ENCODE peak calls at places on chromosomes 2 and 18, in six cellular contexts. D is GM12878, C is A549, O is HepG2, Z is endothelial cell of umbilical vein, P is K562. H is an unnamed sample.

GRCh38 chr2:199589303-199589702 is 131.6 kb upstream of the SATB2 start:
- DNase-seq in D (no peak), C (no peak), O (no peak), Z (no peak), P (no peak), H (no peak)

GRCh38 chr18:60596928-60597327 is 224.4 kb upstream of the MC4R start:
- DNase-seq in C (no peak), P (no peak), Z (no peak), D (no peak), O (no peak), H (no peak)

GRCh38 chr2:168160897-168161296 is 86.5 kb downstream of the STK39 start:
- DNase-seq in O (peak), D (no peak), Z (no peak), C (peak), P (peak), H (peak)

GRCh38 chr2:34103437-34103836 is 504.3 kb upstream of the FAM98A start:
- DNase-seq in D (no peak), Z (no peak), C (no peak), P (no peak), O (no peak), H (no peak)

GRCh38 chr2:213733893-213734292 is 449.6 kb downstream of the SPAG16 start:
- DNase-seq in O (no peak), D (peak), C (no peak), P (no peak), Z (no peak), H (no peak)

GRCh38 chr2:232533944-232534710 is 5.4 kb upstream of the CHRNG start:
- DNase-seq in P (no peak), D (no peak), O (no peak), C (no peak), Z (no peak), H (no peak)

GRCh38 chr2:195687320-195688086 is 30.5 kb downstream of the SLC39A10 start:
- DNase-seq in D (peak), Z (no peak), P (no peak), O (no peak), C (no peak), H (no peak)

GRCh38 chr2:169366066-169366465 is 3.7 kb upstream of the LRP2 start:
- DNase-seq in O (no peak), D (no peak), Z (no peak), P (no peak), C (no peak), H (no peak)

GRCh38 chr18:28855524-28855923 is 678.6 kb upstream of the CDH2 start:
- DNase-seq in O (no peak), C (peak), D (no peak), Z (no peak), P (no peak), H (no peak)

GRCh38 chr2:238730001-238730669 is 117.8 kb upstream of the TWIST2 start:
- DNase-seq in O (no peak), C (no peak), D (no peak), Z (no peak), P (no peak), H (no peak)

GRCh38 chr2:118269408-118270051 is 181.3 kb downstream of the INSIG2 start:
- DNase-seq in C (peak), O (peak), D (no peak), Z (no peak), P (peak), H (peak)

GRCh38 chr18:74652392-74652988 is 54.8 kb downstream of the ZNF407 start:
- DNase-seq in P (peak), Z (peak), C (peak), O (peak), D (no peak), H (peak)

GRCh38 chr18:69490813-69491212 is 90.1 kb downstream of the DOK6 start:
- DNase-seq in P (no peak), C (no peak), D (no peak), O (no peak), Z (peak), H (no peak)

GRCh38 chr2:196284033-196284844 is 112.9 kb upstream of the STK17B start:
- DNase-seq in C (no peak), D (no peak), O (no peak), P (no peak), Z (peak), H (no peak)

GRCh38 chr18:35386600-35387366 is 9.6 kb upstream of the ZNF396 start:
- DNase-seq in D (no peak), Z (peak), P (peak), O (peak), C (peak), H (peak)

GRCh38 chr18:21896732-21897336 is 156.2 kb downstream of the MIB1 start:
- DNase-seq in O (no peak), P (peak), D (no peak), Z (no peak), C (no peak), H (no peak)

GRCh38 chr18:80159713-80160636 is 50.9 kb downstream of the ADNP2 start:
- DNase-seq in Z (peak), D (no peak), P (no peak), O (no peak), C (no peak), H (peak)
- H3K4me3 ChIP-seq in Z (no peak), D (no peak), P (no peak), O (no peak), C (no peak), H (no peak)

DNA sequence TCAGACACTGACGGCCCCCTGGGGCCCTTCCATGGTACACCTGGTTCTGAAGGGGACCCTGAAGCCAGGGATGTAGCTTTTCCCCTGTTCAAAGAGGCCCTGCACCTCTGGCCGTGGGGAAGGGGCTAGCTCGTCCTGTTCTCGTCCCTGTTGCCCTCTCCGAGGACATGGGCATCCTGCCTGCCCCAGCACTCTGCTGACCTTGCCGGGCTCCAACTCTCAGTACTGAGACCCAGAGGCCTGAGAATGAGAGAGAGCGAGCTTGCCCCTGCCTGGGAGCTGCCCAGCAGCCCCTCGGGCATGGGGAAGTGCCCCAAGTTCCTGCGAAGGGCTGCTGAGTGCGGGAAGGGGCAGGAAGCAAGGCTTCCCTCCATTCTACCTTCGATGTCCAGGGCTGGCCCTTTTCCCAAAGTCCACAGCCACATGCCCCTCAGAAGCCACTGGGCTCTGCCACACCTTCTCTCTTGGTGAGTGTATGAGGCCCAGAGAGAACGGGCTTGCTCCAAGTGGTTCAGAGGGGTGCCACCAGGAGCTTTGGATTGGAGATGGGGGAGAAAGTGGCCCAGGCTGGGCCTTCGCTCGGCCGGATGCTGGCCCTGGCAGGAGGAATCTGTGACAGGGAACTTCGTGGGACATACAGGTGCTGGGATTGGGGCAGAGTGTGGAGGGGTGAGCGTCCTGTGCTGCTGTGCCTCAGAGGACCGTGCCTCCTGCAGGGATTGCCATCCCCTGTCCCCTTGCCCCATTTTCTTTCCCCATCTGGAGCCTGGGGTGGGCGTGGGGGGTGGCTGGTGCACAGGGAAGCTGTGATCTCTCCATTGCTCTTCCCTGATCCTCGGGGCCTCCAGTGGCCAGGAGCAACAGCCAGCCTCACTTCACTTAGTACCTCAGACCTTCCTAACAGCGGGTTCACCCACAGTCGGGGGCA is 50.8 kb downstream of the KCNIP3 start:
- DNase-seq in Z (no peak), P (no peak), D (no peak), O (no peak), C (no peak), H (no peak)
- TF ChIP-seq MYC in Z (no peak), P (no peak), D (no peak), O (no peak), C (no peak), H (no peak)

DNA sequence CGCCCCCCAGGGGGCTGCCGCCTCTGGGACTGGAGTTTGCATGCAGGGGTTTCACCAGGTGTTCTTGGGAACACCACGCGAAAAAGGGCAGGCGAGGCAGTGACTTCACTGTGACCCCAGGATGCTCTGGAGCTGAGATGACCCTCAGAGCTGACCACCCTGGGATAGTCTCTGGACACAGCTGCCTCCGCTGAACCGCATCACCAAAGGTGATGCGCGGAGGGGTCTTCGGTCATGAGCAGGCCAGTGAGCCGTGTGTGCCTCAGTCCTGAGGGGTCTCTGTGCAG is 17.5 kb downstream of the GPR35 start:
- DNase-seq in C (no peak), Z (no peak), P (no peak), O (no peak), D (no peak), H (no peak)
- H3K4me3 ChIP-seq in C (no peak), Z (no peak), P (no peak), O (no peak), D (no peak), H (no peak)

DNA sequence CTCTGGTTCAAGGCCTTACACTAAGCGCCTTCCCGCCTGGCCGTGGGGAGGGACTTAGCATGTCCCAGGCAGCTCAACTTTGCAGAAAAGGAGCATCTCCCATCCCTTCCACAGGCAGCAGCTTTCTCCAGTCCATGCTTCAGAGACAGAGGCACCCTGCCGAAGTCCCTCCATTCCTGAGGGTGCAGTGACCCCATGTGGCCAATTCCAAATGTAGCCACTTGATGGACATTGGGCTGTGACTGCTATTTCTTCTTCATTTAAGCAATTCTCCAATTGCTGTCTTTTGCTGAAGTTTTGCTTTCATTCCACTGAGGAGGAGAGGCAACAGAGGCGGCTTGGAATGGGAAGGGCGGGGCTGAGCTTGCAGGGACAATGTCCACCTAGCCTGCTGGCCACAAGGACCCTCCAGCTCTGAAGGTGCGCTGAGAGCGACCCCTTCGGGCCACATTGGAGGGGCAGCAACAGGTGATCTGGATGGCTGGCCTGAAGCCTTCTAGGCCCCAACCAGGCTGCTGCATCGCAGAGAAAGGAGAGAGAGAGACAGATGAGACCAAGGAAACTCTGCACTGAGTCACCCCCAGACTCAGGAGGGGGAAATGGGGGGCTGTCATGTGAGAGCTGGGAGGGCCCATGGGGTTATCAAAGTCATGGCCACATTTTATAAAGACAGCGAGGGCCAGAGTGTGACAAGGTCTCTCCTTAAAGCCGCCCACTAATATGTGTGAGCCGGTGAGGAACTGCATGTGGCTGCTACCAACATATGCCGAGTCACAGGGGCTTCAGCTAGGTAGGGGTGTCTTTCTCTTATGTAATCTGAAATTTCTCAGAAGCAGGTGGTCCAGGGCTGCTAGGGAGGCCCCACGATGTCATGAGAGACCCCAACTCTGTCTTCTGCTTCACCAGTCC is 61.3 kb downstream of the LONRF2 start:
- DNase-seq in O (peak), D (no peak), Z (peak), P (peak), C (peak), H (peak)
- TF ChIP-seq MYC in O (no peak), D (no peak), Z (no peak), P (no peak), C (no peak), H (no peak)

GRCh38 chr2:130836501-130837174 is at the start of gene ARHGEF4:
- DNase-seq in Z (no peak), D (no peak), O (no peak), P (peak), C (peak), H (peak)

GRCh38 chr2:130835766-130836015 is 1.0 kb upstream of the ARHGEF4 start:
- DNase-seq in P (no peak), C (no peak), Z (no peak), O (no peak), D (no peak), H (no peak)

GRCh38 chr2:130839011-130839780 is 2.5 kb downstream of the ARHGEF4 start:
- DNase-seq in C (no peak), D (no peak), Z (no peak), P (no peak), O (no peak), H (no peak)

GRCh38 chr2:130837811-130838565 is 1.3 kb downstream of the ARHGEF4 start:
- DNase-seq in O (no peak), P (no peak), D (no peak), C (no peak), Z (no peak), H (no peak)

GRCh38 chr2:130837175-130837810 is 579 bp downstream of the ARHGEF4 start:
- DNase-seq in Z (no peak), D (no peak), C (no peak), O (no peak), P (no peak), H (no peak)
- H3K4me3 ChIP-seq in Z (no peak), D (no peak), C (peak), O (no peak), P (no peak), H (no peak)

DNA sequence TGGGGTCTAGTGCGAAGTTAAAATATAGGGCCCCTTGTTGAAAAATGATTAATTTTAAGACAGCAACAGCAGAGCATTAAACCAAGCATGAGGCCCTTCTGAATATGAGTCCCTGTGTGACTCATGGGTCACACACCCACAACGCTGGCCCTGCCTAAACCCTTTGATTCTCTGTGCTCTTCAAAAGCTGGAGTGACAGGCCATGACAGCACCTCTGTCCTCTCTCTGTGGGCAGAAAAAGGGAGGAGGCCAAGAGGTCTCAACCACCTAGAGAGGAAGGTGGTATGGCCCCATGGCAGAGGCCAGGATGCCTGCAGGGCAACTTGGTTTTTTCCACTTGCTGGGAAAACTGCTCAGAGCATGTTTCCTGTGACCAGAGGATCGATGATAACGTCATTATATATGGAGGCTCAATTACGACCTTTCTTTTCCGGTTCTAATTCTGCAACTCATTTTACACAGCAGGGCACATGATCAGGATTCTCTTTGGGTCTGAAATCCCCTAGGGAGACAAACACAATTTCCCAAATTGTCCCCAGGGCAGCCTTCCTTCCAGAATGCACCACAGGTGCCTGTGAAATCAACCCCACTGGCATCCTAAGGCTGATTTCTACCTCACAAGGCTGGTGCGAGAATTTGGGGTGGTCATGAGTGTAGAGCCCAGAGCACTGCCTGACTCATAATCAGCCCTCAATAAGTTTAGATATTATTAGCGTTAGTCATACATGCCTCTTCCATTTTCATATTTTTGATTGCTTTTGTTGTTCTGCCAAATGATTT is 102.0 kb upstream of the PPP1CB start:
- DNase-seq in C (no peak), P (peak), Z (peak), O (peak), D (no peak), H (no peak)
- TF ChIP-seq MYC in C (no peak), P (no peak), Z (no peak), O (no peak), D (no peak), H (no peak)

GRCh38 chr2:85784474-85784986 is 30.7 kb downstream of the ATOH8 start:
- DNase-seq in P (no peak), C (no peak), D (no peak), Z (no peak), O (no peak), H (no peak)
- H3K4me3 ChIP-seq in P (no peak), C (no peak), D (no peak), Z (no peak), O (no peak), H (no peak)

DNA sequence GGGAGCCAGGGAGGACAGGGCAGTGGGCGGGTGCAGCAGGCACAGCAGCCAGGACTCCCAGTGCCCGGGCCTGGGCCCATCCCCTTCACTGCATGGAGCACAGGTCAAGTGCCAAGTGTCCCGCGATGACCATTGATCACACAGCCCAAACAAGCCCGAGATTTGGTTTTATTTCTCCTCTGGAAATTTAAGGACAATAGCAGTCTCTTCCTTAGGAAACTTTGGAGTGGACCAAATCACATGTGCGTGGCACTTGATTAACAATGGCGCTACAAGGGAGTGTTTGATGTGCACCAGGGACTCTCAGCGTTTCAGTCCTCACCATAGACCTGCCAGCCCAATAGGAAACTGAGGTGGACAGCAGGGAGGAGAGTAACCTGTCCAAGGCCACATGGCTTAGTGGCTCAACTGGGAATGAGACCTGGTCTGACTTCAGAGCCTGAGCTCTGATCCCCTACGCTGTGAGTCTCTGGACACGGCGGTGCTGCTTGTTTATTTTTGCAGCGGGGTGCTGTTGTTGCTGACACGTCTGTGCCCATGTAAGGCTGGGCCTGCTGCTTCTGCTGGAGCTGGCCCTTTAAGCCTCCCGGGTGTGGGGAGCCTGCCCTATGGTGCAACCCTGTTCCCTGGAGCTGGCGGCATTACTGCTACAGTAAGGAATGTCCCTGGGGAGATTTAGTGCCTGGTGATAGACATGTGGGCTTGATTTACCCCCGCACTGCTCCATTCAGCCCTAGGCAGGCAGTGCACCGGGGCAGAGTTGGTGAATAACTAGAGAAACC is 194.2 kb downstream of the INHBB start:
- DNase-seq in Z (no peak), C (peak), O (peak), P (no peak), D (no peak), H (peak)
- TF ChIP-seq MYC in Z (no peak), C (no peak), O (peak), P (no peak), D (no peak), H (no peak)

H was measured in NB4.